ENCODE peak calls at places on chromosome 2, in four cellular contexts. N is endothelial cell of umbilical vein, F is left lung, Y is sigmoid colon. P is an unnamed sample.

GRCh38 chr2:20650412-20650879 is 452 bp downstream of the HS1BP3 start:
- DNase-seq in N (peak), Y (no peak), F (no peak), P (peak)

GRCh38 chr2:241224851-241225438 is 36.5 kb downstream of the ANO7 start:
- DNase-seq in N (no peak), F (no peak), Y (no peak), P (peak)

GRCh38 chr2:234050455-234051135 is at the start of gene SPP2:
- DNase-seq in N (no peak), Y (no peak), F (no peak), P (no peak)

GRCh38 chr2:20620696-20621365 is 30.1 kb downstream of the HS1BP3 start:
- DNase-seq in Y (peak), N (no peak), F (peak), P (no peak)

GRCh38 chr2:45607701-45608100 is 3.4 kb downstream of the SRBD1 start:
- DNase-seq in F (no peak), Y (no peak), N (peak), P (peak)

GRCh38 chr2:9558948-9559381 is 3.3 kb upstream of the ADAM17 start:
- DNase-seq in Y (no peak), F (no peak), N (no peak), P (peak)

GRCh38 chr2:4420032-4420431 is 716.7 kb downstream of the DCDC2C start:
- DNase-seq in F (no peak), Y (no peak), N (no peak), P (no peak)

GRCh38 chr2:30981519-30981918 is 156.7 kb downstream of the GALNT14 start:
- DNase-seq in N (no peak), F (no peak), Y (no peak), P (no peak)

GRCh38 chr2:28463893-28464292 is 32.0 kb upstream of the PLB1 start:
- DNase-seq in F (no peak), Y (no peak), N (no peak), P (peak)

GRCh38 chr2:173191601-173192000 is 116.0 kb downstream of the MAP3K20 start:
- DNase-seq in Y (no peak), F (no peak), N (no peak), P (peak)

GRCh38 chr2:207166349-207167128 is 791 bp upstream of the KLF7 start:
- DNase-seq in N (peak), F (peak), Y (peak), P (peak)

DNA sequence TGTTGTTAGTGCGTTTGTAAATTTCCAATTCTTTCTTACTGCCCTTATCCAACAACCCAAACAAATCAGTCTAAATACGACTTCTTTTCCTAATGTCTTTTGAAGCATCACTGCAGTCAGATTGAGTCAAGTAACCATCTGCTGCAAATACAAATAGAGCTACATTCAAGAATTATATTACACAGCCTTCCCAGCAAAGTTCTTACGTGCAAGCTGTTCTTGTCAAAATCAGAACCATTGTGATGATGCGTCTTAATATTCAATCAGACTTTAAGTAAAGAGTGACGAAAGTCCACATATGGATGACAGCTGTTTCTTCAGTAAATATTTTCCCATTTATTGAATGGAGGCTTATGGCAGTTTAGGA is 943.8 kb downstream of the LRP1B start:
- DNase-seq in F (no peak), N (no peak), Y (no peak), P (peak)
- TF ChIP-seq CTCF in F (no peak), N (no peak), Y (no peak), P (no peak)

DNA sequence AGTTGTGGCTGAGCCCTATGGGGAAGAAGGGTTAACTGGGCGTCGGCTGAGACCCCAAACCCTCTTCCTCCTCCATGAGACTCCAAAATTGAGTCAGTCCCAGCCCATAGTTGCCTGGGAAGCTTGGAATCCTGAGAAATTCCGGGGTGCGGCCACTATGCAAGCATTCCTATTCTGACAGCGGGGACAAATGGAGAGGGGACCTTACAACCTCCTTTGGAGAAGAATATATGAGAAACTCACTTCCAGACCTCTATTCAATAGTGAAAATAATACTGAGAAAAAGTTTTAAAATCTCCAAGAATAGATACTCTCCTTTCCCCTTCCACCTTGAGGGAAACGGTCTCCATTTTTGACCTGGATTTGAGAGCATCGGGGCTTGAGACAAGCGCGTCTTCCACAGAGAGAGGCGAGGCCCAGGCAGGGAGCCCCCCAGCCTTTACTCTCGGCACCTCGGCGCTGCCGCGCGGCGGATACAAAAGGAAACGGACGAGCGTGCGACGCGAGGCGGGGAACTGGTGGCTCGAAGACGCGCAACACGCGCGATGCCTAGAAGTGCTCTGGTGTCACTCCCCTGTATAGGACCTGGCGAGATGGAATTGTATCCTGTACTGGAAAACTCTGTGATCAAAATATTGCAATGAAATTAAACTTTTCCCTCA is 11.1 kb downstream of the NR4A2 start:
- DNase-seq in Y (no peak), N (no peak), F (no peak), P (peak)
- H3K4me3 ChIP-seq in Y (no peak), N (peak), F (peak), P (peak)

GRCh38 chr2:43169091-43169936 is 57.1 kb downstream of the ZFP36L2 start:
- DNase-seq in F (peak), N (no peak), Y (no peak), P (no peak)

GRCh38 chr2:43171789-43172188 is 54.6 kb downstream of the ZFP36L2 start:
- DNase-seq in N (peak), Y (peak), F (no peak), P (peak)

GRCh38 chr2:43170733-43171101 is 55.7 kb downstream of the ZFP36L2 start:
- DNase-seq in Y (no peak), F (no peak), N (no peak), P (no peak)

GRCh38 chr2:43168016-43168369 is 58.4 kb downstream of the ZFP36L2 start:
- DNase-seq in N (no peak), Y (no peak), F (no peak), P (no peak)

DNA sequence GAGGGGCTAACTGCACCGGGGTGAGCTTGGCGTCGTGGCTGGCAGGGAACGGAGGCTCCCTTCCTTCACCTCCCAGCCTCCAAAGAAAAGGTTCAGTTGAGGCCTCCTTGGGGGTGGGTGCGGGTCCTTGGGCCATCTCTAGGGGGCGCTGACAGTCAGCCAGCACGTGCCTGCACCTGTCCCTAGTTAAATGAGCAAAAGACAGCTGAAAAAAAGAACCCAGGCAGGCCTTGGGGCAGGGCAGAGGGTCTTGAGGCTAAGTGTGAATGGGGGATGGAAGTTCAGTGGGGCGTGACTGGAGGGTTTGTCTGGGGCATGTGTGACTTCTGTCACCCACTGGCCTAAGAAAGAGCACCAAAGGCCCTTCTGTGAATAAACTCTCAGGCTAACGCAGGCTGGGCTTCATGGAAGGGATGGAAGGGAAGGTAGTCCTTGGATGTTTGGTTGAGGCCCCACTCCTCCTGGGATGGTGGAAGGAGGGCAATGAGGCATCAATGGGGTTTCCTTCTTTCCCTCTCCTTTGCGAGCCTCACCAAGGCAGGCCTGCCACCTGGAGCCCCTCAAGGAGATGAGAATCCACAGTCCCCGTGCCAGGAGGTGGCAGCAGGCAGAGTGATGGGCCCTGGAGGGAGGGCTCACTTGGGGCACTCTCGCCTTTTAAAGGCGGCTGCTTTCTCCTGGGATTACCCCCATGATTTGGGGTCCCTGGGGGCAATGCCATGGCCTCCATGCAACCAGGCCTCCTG is 56.2 kb downstream of the ZFP36L2 start:
- DNase-seq in N (peak), Y (no peak), F (no peak), P (no peak)
- TF ChIP-seq CTCF in N (peak), Y (peak), F (peak), P (peak)

DNA sequence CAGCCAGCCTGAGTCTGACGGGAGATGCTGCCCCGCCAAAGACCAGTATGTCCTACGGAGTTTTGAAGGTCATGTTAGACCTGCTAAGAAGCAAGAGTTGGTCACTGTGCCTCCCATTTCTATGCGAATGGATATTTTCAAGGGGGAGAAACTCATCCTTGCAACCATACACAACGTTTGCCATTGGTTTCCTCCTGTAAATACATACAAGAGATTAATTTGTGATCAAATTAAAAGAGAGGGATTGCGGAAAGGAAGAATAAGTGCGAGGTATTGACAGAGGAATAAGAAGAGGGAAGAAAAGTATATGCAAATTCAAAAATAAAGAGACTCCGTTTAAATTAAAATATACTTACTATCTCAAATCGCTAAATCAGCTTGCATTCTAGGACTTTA is 809 bp upstream of the CACNB4 start:
- DNase-seq in N (no peak), Y (no peak), F (no peak), P (no peak)
- H3K4me3 ChIP-seq in N (no peak), Y (no peak), F (no peak), P (no peak)

GRCh38 chr2:212249451-212249850 is 289.2 kb downstream of the ERBB4 start:
- DNase-seq in Y (no peak), N (peak), F (no peak), P (peak)
- TF ChIP-seq CTCF in Y (no peak), N (peak), F (no peak), P (peak)

GRCh38 chr2:71277536-71278103 is 50.7 kb upstream of the PAIP2B start:
- DNase-seq in N (peak), F (no peak), Y (no peak), P (peak)
- H3K4me3 ChIP-seq in N (peak), F (peak), Y (peak), P (peak)

GRCh38 chr2:12116228-12116750 is 369.9 kb downstream of the LPIN1 start:
- DNase-seq in Y (no peak), F (no peak), N (no peak), P (no peak)
- TF ChIP-seq CTCF in Y (no peak), F (no peak), N (no peak), P (no peak)